ENCODE peak calls at places on chromosomes 5 and 9, in nine cellular contexts. H is suprapubic skin; J is endodermal cell; V is H9; F is astrocyte; L is psoas muscle; Z is CD8-positive, alpha-beta T cell; D is left lung; N is ovary. M is an unnamed sample.

GRCh38 chr9:78150983-78151356 is 84.9 kb upstream of the CEP78 start:
- DNase-seq in H (no peak), D (no peak), J (no peak), L (no peak), V (no peak), N (no peak), Z (no peak), F (no peak), M (no peak)

GRCh38 chr5:92470770-92471169 is 1087.7 kb upstream of the ARRDC3 start:
- DNase-seq in D (no peak), H (no peak), V (no peak), F (no peak), N (no peak), L (no peak), Z (no peak), J (peak; percentile 46), M (no peak)

GRCh38 chr9:109886617-109887016 is 106.6 kb downstream of the PALM2AKAP2 start:
- DNase-seq in Z (no peak), L (no peak), D (no peak), V (no peak), H (no peak), F (no peak), J (no peak), N (no peak), M (no peak)

GRCh38 chr9:109793196-109793595 is 13.2 kb downstream of the PALM2AKAP2 start:
- DNase-seq in Z (no peak), F (peak; percentile 95), L (no peak), D (no peak), V (no peak), N (no peak), H (no peak), J (no peak), M (no peak)

GRCh38 chr5:39526914-39527477 is 102.2 kb upstream of the DAB2 start:
- DNase-seq in L (no peak), F (no peak), H (no peak), N (no peak), Z (no peak), J (peak; percentile 68), V (peak; percentile 44), D (peak; percentile 40), M (no peak)

GRCh38 chr9:133023117-133023890 is 7.5 kb upstream of the GTF3C5 start:
- DNase-seq in Z (no peak), D (no peak), F (no peak), N (no peak), V (peak; percentile 74), L (no peak), H (peak; percentile 71), J (peak; percentile 62), M (no peak)

GRCh38 chr9:137575382-137575724 is 3.4 kb downstream of the DPH7 start:
- DNase-seq in H (no peak), N (no peak), J (no peak), V (no peak), D (no peak), L (no peak), Z (no peak), F (no peak), M (no peak)

GRCh38 chr5:175842506-175842905 is 28.9 kb upstream of the CPLX2 start:
- DNase-seq in F (no peak), L (peak; percentile 34), N (no peak), J (no peak), V (no peak), D (no peak), H (no peak), Z (no peak), M (no peak)

DNA sequence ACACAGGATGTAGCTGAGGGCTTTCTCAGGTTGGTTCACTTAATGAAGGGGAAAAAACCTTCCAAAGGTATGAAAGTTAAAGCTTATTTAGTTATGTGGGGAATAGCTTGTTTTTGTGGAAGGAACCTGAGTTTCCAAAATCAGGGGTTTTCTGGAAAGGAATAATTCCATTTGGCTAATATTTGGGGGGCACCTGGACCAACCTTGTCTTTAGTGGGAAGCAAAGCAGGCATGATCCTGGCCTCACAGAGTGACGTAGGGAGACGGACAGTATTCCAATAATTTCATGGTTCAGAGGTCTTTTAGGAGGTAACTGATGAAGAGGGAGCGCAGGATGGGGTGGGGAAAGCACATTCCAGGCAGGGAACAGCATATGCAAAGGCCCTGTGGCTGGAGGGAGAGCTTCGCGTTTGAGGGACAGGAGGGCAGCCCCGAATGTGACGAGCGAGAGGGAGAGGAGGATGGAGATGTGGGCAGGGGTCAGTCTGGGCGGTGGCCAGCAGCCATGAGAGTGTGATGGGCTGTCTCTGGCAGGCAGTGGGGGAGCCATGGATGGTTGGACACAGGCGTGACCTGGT is 165.1 kb upstream of the IER5L start:
- DNase-seq in J (no peak), Z (no peak), V (no peak), L (no peak), F (no peak), N (no peak), H (no peak), D (no peak), M (no peak)
- H3K4me1 ChIP-seq in J (no peaks in the 10 kb centered on the region), Z (peaks cover 5% of the 10 kb centered on the region), V (no peaks in the 10 kb centered on the region), L (no peaks in the 10 kb centered on the region), F (peaks cover 9% of the 10 kb centered on the region), N (no peaks in the 10 kb centered on the region), H (peaks cover 26% of the 10 kb centered on the region), D (peaks cover 85% of the 10 kb centered on the region), M (peaks cover 12% of the 10 kb centered on the region)

GRCh38 chr5:36656556-36656955 is 50.1 kb downstream of the SLC1A3 start:
- DNase-seq in V (no peak), D (no peak), H (no peak), J (no peak), L (no peak), N (no peak), F (no peak), Z (no peak), M (no peak)
- TF ChIP-seq CTCF in V (no peak), D (no peak), H (no peak), J (no peak), L (no peak), N (no peak), F (no peak), Z (no peak), M (no peak)

DNA sequence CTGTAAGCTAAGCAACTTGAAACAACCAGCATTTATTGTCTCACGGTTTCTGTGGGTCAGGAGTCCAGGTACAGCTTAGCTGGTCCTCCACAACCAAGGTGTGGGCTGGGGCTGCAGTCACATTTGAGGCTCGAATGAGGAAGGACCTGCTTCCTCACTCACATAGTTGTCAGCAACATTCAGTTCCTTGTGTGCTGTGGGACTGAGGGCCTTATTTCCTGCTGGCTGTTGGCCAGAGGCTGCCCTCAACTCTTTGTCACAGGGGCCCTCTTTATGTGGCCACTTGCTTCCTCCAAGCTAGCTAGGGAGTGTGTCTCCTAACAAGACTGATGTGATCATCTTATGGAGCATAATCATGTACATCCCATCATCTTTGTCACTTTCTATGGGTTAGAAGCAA is 29.2 kb upstream of the SEMA4D start:
- DNase-seq in H (no peak), J (no peak), Z (no peak), L (no peak), F (no peak), N (no peak), V (no peak), D (peak; percentile 81), M (no peak)
- H3K27ac ChIP-seq in H (no peak overlapping the region), J (no peak overlapping the region), Z (no peak overlapping the region), L (no peak overlapping the region), F (no peak overlapping the region), N (no peak overlapping the region), V (no peak overlapping the region), D (no peak overlapping the region), M (no peak overlapping the region)

DNA sequence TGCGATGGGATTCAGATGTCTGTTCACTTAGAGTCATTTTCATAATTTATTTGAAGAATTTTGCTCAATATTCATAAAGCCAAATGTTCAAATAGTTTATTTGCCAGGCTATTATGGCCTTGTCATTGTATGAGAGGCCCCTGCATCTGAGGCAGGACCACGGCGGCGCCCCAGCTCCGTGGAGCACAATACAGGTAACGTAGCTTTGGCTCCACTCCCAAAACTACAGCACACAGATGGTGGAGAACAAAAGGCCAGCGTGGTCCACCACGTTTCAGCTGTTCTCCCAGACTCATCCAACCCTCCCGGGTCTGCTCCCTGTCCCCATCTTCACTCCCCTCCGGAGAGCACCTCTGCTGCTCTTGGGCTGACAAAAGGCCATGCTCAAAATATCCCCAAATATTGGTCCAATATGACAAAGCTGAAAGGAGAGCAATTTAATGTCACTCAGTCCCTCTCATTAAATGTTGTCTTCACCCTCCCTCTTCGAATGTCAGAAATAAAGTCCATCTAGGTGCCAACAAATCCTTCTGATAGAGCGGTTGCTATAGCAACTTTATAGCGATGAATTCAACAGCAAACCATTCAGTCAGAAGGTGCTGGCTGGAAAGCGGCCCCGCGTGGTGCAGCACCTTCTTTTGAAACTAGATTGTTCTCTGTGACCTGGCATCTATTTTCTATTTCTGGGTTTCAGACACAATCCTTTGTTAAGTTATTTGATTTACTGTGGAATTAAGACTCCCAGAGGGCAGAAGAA is 504.3 kb downstream of the ARHGEF28 start:
- DNase-seq in Z (no peak), V (no peak), J (no peak), H (no peak), F (no peak), D (no peak), N (no peak), L (no peak), M (no peak)
- H3K4me1 ChIP-seq in Z (no peaks in the 10 kb centered on the region), V (no peaks in the 10 kb centered on the region), J (no peaks in the 10 kb centered on the region), H (peaks cover 8% of the 10 kb centered on the region), F (peaks cover 5% of the 10 kb centered on the region), D (peaks cover 16% of the 10 kb centered on the region), N (peaks cover 6% of the 10 kb centered on the region), L (peaks cover 9% of the 10 kb centered on the region), M (no peaks in the 10 kb centered on the region)

GRCh38 chr5:155260798-155261197 is 247.2 kb downstream of the KIF4B start:
- DNase-seq in N (no peak), V (peak; percentile 72), H (no peak), F (no peak), D (no peak), Z (no peak), J (peak; percentile 69), L (no peak), M (no peak)
- TF ChIP-seq CTCF in N (no peak), V (peak; percentile 69), H (no peak), F (no peak), D (no peak), Z (no peak), J (peak; percentile 77), L (no peak), M (no peak)

GRCh38 chr5:56530031-56530430 is 285.3 kb upstream of the MAP3K1 start:
- DNase-seq in Z (no peak), D (no peak), F (no peak), V (no peak), N (no peak), J (no peak), L (no peak), H (no peak), M (no peak)
- H3K27ac ChIP-seq in Z (no peak overlapping the region), D (no peak overlapping the region), F (no peak overlapping the region), V (no peak overlapping the region), N (no peak overlapping the region), J (no peak overlapping the region), L (no peak overlapping the region), H (peak overlapping the region; percentile 16), M (no peak overlapping the region)

GRCh38 chr9:121673576-121673975 is 22.1 kb downstream of the DAB2IP start:
- DNase-seq in Z (no peak), L (peak; percentile 19), H (no peak), D (no peak), N (no peak), J (no peak), V (no peak), F (no peak), M (no peak)
- H3K4me1 ChIP-seq in Z (no peaks in the 10 kb centered on the region), L (peaks cover 49% of the 10 kb centered on the region), H (peaks cover 9% of the 10 kb centered on the region), D (no peaks in the 10 kb centered on the region), N (peaks cover 10% of the 10 kb centered on the region), J (no peaks in the 10 kb centered on the region), V (peaks cover 8% of the 10 kb centered on the region), F (peaks cover 10% of the 10 kb centered on the region), M (no peaks in the 10 kb centered on the region)

M was measured in thoracic aorta.